ENCODE peak calls at places on chromosomes 1 and 21, in five cellular contexts. One of them, this sample, is unnamed.

GRCh38 chr1:194975913-194976312 is 1632.3 kb downstream of the KCNT2 start:
- DNase-seq in tibial nerve: no peak
- DNase-seq in HepG2: no peak
- DNase-seq in K562: peak; percentile 15
- DNase-seq in suprapubic skin: no peak
- DNase-seq in this sample: no peak

GRCh38 chr21:45872471-45872870 is 109.1 kb upstream of the COL6A1 start:
- DNase-seq in tibial nerve: no peak
- DNase-seq in K562: no peak
- DNase-seq in suprapubic skin: peak; percentile 43
- DNase-seq in HepG2: no peak
- DNase-seq in this sample: peak; percentile 58

GRCh38 chr1:205945056-205945455 is 1.8 kb upstream of the SLC26A9 start:
- DNase-seq in suprapubic skin: no peak
- DNase-seq in tibial nerve: no peak
- DNase-seq in K562: peak; percentile 28
- DNase-seq in HepG2: peak; percentile 54
- DNase-seq in this sample: no peak

GRCh38 chr1:119859647-119860046 is 36.7 kb downstream of the ADAM30 start:
- DNase-seq in tibial nerve: no peak
- DNase-seq in suprapubic skin: no peak
- DNase-seq in K562: peak; percentile 87
- DNase-seq in HepG2: no peak
- DNase-seq in this sample: no peak

GRCh38 chr1:81174052-81174451 is 626.7 kb upstream of the ADGRL2 start:
- DNase-seq in HepG2: no peak
- DNase-seq in suprapubic skin: no peak
- DNase-seq in tibial nerve: no peak
- DNase-seq in K562: no peak
- DNase-seq in this sample: no peak

GRCh38 chr1:210104103-210104502 is 128.5 kb upstream of the SERTAD4 start:
- DNase-seq in HepG2: no peak
- DNase-seq in tibial nerve: no peak
- DNase-seq in suprapubic skin: no peak
- DNase-seq in K562: no peak
- DNase-seq in this sample: no peak

GRCh38 chr1:236018885-236019453 is 45.9 kb downstream of the NID1 start:
- DNase-seq in tibial nerve: peak; percentile 78
- DNase-seq in HepG2: no peak
- DNase-seq in suprapubic skin: peak; percentile 94
- DNase-seq in K562: no peak
- DNase-seq in this sample: no peak

GRCh38 chr21:41322496-41323382 is 6.1 kb downstream of the FAM3B start:
- DNase-seq in HepG2: peak; percentile 99
- DNase-seq in suprapubic skin: no peak
- DNase-seq in tibial nerve: no peak
- DNase-seq in K562: no peak
- DNase-seq in this sample: no peak

GRCh38 chr1:86149591-86149990 is 7.0 kb downstream of the COL24A1 start:
- DNase-seq in K562: no peak
- DNase-seq in suprapubic skin: no peak
- DNase-seq in tibial nerve: no peak
- DNase-seq in HepG2: no peak
- DNase-seq in this sample: no peak

GRCh38 chr1:195195423-195196057 is 1412.7 kb downstream of the KCNT2 start:
- DNase-seq in K562: no peak
- DNase-seq in suprapubic skin: no peak
- DNase-seq in HepG2: no peak
- DNase-seq in tibial nerve: no peak
- DNase-seq in this sample: no peak

GRCh38 chr1:22793647-22794046 is 83.0 kb downstream of the EPHB2 start:
- DNase-seq in K562: no peak
- DNase-seq in suprapubic skin: no peak
- DNase-seq in HepG2: no peak
- DNase-seq in tibial nerve: no peak
- DNase-seq in this sample: no peak

DNA sequence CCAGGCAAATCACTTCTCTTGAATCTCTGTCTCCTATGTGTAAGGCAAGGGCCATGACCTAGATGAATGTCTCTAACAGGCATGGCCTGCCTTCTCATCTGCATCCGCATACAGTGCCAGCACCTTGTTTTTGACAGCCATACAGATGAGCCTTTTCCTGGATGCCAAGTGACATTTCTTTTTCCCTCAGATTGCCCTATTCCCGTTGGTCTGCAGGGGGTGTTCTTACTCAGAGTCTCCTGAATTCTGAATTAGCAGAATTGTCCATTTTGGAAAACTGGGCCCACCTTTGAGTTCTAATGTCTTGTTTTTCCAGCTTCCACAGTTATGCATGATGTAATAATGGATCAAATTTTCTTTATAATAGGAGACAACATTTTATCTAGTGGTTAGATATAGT is 88.0 kb upstream of the ADAR start:
- DNase-seq in HepG2: no peak
- DNase-seq in tibial nerve: no peak
- DNase-seq in suprapubic skin: no peak
- DNase-seq in K562: peak; percentile 8
- DNase-seq in this sample: no peak
- TF ChIP-seq CTCF in HepG2: peak; percentile 26
- TF ChIP-seq CTCF in tibial nerve: no peak
- TF ChIP-seq CTCF in suprapubic skin: no peak
- TF ChIP-seq CTCF in K562: peak; percentile 49
- TF ChIP-seq CTCF in this sample: no peak

GRCh38 chr1:234958066-234958701 is 170.5 kb downstream of the TOMM20 start:
- DNase-seq in tibial nerve: no peak
- DNase-seq in K562: no peak
- DNase-seq in HepG2: peak; percentile 78
- DNase-seq in suprapubic skin: peak; percentile 69
- DNase-seq in this sample: no peak

GRCh38 chr1:234956821-234957329 is 171.8 kb downstream of the TOMM20 start:
- DNase-seq in suprapubic skin: peak; percentile 57
- DNase-seq in tibial nerve: no peak
- DNase-seq in K562: peak; percentile 71
- DNase-seq in HepG2: peak; percentile 80
- DNase-seq in this sample: no peak

GRCh38 chr1:234955107-234955731 is 173.4 kb downstream of the TOMM20 start:
- DNase-seq in suprapubic skin: peak; percentile 76
- DNase-seq in K562: peak; percentile 62
- DNase-seq in HepG2: no peak
- DNase-seq in tibial nerve: no peak
- DNase-seq in this sample: no peak

GRCh38 chr1:234958702-234959649 is 169.7 kb downstream of the TOMM20 start:
- DNase-seq in suprapubic skin: peak; percentile 65
- DNase-seq in tibial nerve: no peak
- DNase-seq in HepG2: no peak
- DNase-seq in K562: no peak
- DNase-seq in this sample: no peak

DNA sequence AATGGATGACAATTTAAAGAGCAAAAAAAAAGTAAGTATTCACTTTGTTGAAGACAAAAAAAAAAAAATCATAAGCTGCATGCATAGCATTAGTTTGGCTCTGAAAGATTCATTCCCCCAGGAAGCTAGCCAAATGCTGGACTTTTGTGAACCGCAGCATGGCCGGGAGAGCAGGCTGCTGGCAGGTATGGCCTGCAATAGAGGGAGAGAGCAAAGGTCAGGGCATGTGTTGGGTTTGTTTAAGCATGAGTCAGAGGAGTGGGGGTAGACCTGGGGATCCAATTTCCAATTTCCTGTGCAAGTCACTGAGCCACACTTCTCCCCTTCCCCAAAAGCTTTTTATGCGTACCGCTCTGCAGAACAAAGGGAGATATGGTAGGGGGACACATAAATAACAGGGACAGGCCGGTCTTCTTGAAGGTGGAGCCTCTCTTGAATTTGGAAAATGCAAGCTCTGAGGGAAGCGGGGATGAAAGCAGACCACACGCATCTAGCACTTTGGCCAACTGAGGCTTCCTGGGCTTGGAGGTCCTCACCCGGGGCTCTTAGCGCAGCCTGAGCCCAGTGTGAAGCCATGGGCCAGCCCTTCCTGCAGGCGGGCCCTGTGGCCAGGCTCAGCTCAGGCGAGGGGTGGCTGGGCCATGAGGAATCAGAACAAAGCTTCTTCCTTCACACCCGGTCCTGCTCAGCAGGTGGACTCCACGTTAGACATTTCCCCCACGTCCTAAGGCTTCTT is 171.1 kb downstream of the TOMM20 start:
- DNase-seq in HepG2: peak; percentile 99
- DNase-seq in suprapubic skin: peak; percentile 69
- DNase-seq in K562: peak; percentile 94
- DNase-seq in tibial nerve: no peak
- DNase-seq in this sample: peak; percentile 42
- TF ChIP-seq EP300 in HepG2: peak; percentile 98
- TF ChIP-seq EP300 in suprapubic skin: no peak
- TF ChIP-seq EP300 in K562: peak; percentile 86
- TF ChIP-seq EP300 in tibial nerve: no peak
- TF ChIP-seq EP300 in this sample: no peak

DNA sequence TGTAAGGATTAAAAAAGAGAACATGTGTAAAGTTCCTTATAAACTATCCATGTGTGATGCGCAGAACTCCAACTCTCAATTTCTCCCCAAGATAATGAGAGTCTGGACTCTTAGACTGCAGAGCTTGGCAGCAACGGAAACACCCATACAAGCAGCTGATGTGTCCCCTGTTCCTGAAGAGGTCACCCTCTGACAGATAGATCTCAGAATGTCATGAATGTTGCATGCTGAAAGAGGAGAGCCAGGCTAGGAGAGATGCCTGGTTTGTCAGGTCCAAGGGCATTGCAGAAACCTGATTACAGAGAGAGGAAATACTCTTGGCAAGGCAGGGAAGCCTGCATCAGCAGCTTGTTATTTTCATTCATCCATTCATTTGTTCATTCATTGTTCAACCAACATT is 24.2 kb downstream of the MTARC1 start:
- DNase-seq in HepG2: no peak
- DNase-seq in suprapubic skin: no peak
- DNase-seq in tibial nerve: no peak
- DNase-seq in K562: no peak
- DNase-seq in this sample: no peak
- TF ChIP-seq CTCF in HepG2: no peak
- TF ChIP-seq CTCF in suprapubic skin: no peak
- TF ChIP-seq CTCF in tibial nerve: no peak
- TF ChIP-seq CTCF in K562: no peak
- TF ChIP-seq CTCF in this sample: no peak

GRCh38 chr1:243549791-243550190 is 293.9 kb downstream of the SDCCAG8 start:
- DNase-seq in suprapubic skin: no peak
- DNase-seq in tibial nerve: no peak
- DNase-seq in HepG2: no peak
- DNase-seq in K562: no peak
- DNase-seq in this sample: no peak

GRCh38 chr1:243550276-243550675 is 294.4 kb downstream of the SDCCAG8 start:
- DNase-seq in K562: no peak
- DNase-seq in HepG2: no peak
- DNase-seq in tibial nerve: no peak
- DNase-seq in suprapubic skin: no peak
- DNase-seq in this sample: no peak

GRCh38 chr1:243549108-243549507 is 293.3 kb downstream of the SDCCAG8 start:
- DNase-seq in tibial nerve: no peak
- DNase-seq in HepG2: no peak
- DNase-seq in suprapubic skin: no peak
- DNase-seq in K562: no peak
- DNase-seq in this sample: no peak

GRCh38 chr1:243548516-243548915 is 292.7 kb downstream of the SDCCAG8 start:
- DNase-seq in HepG2: no peak
- DNase-seq in tibial nerve: no peak
- DNase-seq in K562: no peak
- DNase-seq in suprapubic skin: no peak
- DNase-seq in this sample: no peak

GRCh38 chr1:243547906-243548305 is 292.1 kb downstream of the SDCCAG8 start:
- DNase-seq in HepG2: no peak
- DNase-seq in tibial nerve: no peak
- DNase-seq in K562: no peak
- DNase-seq in suprapubic skin: no peak
- DNase-seq in this sample: no peak
- TF ChIP-seq EP300 in HepG2: no peak
- TF ChIP-seq EP300 in tibial nerve: no peak
- TF ChIP-seq EP300 in K562: no peak
- TF ChIP-seq EP300 in suprapubic skin: no peak
- TF ChIP-seq EP300 in this sample: no peak

GRCh38 chr1:222096476-222096772 is 354.5 kb upstream of the DUSP10 start:
- DNase-seq in tibial nerve: no peak
- DNase-seq in suprapubic skin: no peak
- DNase-seq in HepG2: no peak
- DNase-seq in K562: no peak
- DNase-seq in this sample: no peak
- TF ChIP-seq CTCF in tibial nerve: no peak
- TF ChIP-seq CTCF in suprapubic skin: no peak
- TF ChIP-seq CTCF in HepG2: no peak
- TF ChIP-seq CTCF in K562: no peak
- TF ChIP-seq CTCF in this sample: no peak

DNA sequence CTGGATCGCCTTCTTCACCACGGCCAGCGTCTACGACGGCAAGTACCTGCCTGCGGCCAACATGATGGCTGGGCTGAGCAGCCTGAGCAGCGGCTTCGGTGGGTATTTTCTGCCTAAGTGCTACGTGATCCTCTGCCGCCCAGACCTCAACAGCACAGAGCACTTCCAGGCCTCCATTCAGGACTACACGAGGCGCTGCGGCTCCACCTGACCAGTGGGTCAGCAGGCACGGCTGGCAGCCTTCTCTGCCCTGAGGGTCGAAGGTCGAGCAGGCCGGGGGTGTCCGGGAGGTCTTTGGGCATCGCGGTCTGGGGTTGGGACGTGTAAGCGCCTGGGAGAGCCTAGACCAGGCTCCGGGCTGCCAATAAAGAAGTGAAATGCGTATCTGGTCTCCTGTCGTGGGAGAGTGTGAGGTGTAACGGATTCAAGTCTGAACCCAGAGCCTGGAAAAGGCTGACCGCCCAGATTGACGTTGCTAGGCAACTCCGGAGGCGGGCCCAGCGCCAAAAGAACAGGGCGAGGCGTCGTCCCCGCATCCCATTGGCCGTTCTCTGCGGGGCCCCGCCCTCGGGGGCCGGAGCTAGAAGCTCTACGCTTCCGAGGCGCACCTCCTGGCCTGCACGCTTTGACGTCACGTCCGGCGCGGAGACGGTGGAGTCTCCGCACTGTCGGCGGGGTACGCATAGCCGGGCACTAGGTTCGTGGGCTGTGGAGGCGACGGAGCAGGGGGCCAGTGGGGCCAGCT is at the start of gene ZBTB48:
- DNase-seq in suprapubic skin: peak; percentile 100
- DNase-seq in K562: peak; percentile 100
- DNase-seq in HepG2: peak; percentile 94
- DNase-seq in tibial nerve: peak; percentile 100
- DNase-seq in this sample: peak; percentile 100
- TF ChIP-seq EP300 in suprapubic skin: no peak
- TF ChIP-seq EP300 in K562: no peak
- TF ChIP-seq EP300 in HepG2: no peak
- TF ChIP-seq EP300 in tibial nerve: peak; percentile 93
- TF ChIP-seq EP300 in this sample: peak; percentile 51

DNA sequence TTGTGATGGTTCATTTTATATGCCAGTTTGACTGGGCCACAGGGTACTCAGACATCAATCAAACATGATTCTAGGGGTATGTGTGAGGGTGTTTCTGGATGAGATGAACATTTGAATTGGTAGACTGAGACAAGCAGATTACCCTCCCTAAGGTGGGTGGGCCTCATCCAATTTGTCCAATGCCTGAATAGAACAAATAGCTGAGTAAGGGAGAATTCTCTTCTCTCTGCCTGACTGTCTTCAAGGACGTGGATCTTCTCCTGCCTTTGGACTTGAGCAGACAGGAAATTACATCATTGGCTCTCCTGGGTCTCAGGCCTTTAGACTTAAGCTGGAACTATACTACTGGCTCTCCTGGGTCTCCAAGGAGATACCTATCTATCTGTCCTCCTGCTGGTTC is 64.4 kb downstream of the SUSD4 start:
- DNase-seq in suprapubic skin: no peak
- DNase-seq in tibial nerve: no peak
- DNase-seq in HepG2: no peak
- DNase-seq in K562: no peak
- DNase-seq in this sample: no peak
- TF ChIP-seq CTCF in suprapubic skin: no peak
- TF ChIP-seq CTCF in tibial nerve: no peak
- TF ChIP-seq CTCF in HepG2: no peak
- TF ChIP-seq CTCF in K562: no peak
- TF ChIP-seq CTCF in this sample: no peak